ENCODE peak calls at places on chromosomes 4 and X, in seven cellular contexts. U is H4, K is ecto neural progenitor cell, F is iPS DF 19.7, G is iPS-NIHi11, L is stromal cell of bone marrow, B is EL. Z is an unnamed sample.

GRCh38 chrX:46953597-46953996 is 41.4 kb downstream of the JADE3 start:
- DNase-seq in U (no peak), K (peak), F (peak), G (peak), L (no peak), B (no peak), Z (no peak)

GRCh38 chr4:61202100-61202637 is 2.0 kb downstream of the ADGRL3 start:
- DNase-seq in U (no peak), K (peak), F (no peak), G (peak), L (no peak), B (peak), Z (no peak)

GRCh38 chr4:99148545-99148944 is 4.4 kb upstream of the ADH4 start:
- DNase-seq in U (no peak), K (no peak), F (no peak), G (no peak), L (no peak), B (no peak), Z (no peak)

GRCh38 chrX:103153661-103154060 is 60.7 kb upstream of the NXF3 start:
- DNase-seq in U (no peak), K (no peak), F (no peak), G (no peak), L (no peak), B (no peak), Z (no peak)

GRCh38 chr4:186132577-186133277 is 28.2 kb downstream of the FAM149A start:
- DNase-seq in U (peak), K (peak), F (no peak), G (peak), L (peak), B (peak), Z (no peak)

GRCh38 chr4:57080781-57081650 is 29.2 kb downstream of the IGFBP7 start:
- DNase-seq in U (peak), K (no peak), F (no peak), G (no peak), L (peak), B (peak), Z (peak)

GRCh38 chrX:42384956-42385355 is 393.0 kb downstream of the PPP1R2C start:
- DNase-seq in U (peak), K (no peak), F (no peak), G (no peak), L (no peak), B (no peak), Z (no peak)

GRCh38 chrX:39445336-39445735 is 644.1 kb downstream of the MID1IP1 start:
- DNase-seq in U (no peak), K (no peak), F (no peak), G (peak), L (no peak), B (no peak), Z (no peak)

GRCh38 chr4:90081432-90082195 is 45.6 kb upstream of the CCSER1 start:
- DNase-seq in U (no peak), K (no peak), F (no peak), G (no peak), L (no peak), B (no peak), Z (no peak)

GRCh38 chr4:152943673-152944072 is 7.5 kb downstream of the FHDC1 start:
- DNase-seq in U (no peak), K (no peak), F (no peak), G (no peak), L (no peak), B (peak), Z (peak)

GRCh38 chr4:105994061-105994460 is 98.8 kb downstream of the NPNT start:
- DNase-seq in U (no peak), K (no peak), F (no peak), G (no peak), L (no peak), B (no peak), Z (no peak)

GRCh38 chr4:97215426-97215825 is 927.9 kb downstream of the STPG2 start:
- DNase-seq in U (no peak), K (no peak), F (no peak), G (no peak), L (no peak), B (no peak), Z (no peak)

GRCh38 chr4:41364871-41365270 is 108.1 kb downstream of the UCHL1 start:
- DNase-seq in U (no peak), K (no peak), F (no peak), G (no peak), L (no peak), B (no peak), Z (no peak)

GRCh38 chr4:185219551-185220344 is 10.3 kb downstream of the SNX25 start:
- DNase-seq in U (peak), K (no peak), F (no peak), G (no peak), L (peak), B (peak), Z (peak)

GRCh38 chr4:106681381-106681921 is 312.9 kb upstream of the GIMD1 start:
- DNase-seq in U (no peak), K (no peak), F (no peak), G (no peak), L (no peak), B (no peak), Z (no peak)

GRCh38 chrX:774536-774935 is 143.9 kb downstream of the SHOX start:
- DNase-seq in U (no peak), K (no peak), F (no peak), G (no peak), L (no peak), B (no peak), Z (no peak)

GRCh38 chr4:113921089-113921842 is 58.2 kb downstream of the ARSJ start:
- DNase-seq in U (no peak), K (no peak), F (no peak), G (no peak), L (peak), B (peak), Z (no peak)

GRCh38 chr4:188372856-188373255 is 233.6 kb downstream of the TRIML1 start:
- DNase-seq in U (peak), K (no peak), F (no peak), G (no peak), L (peak), B (no peak), Z (no peak)

GRCh38 chr4:38704755-38705154 is 40.8 kb downstream of the KLF3 start:
- DNase-seq in U (no peak), K (no peak), F (no peak), G (no peak), L (no peak), B (no peak), Z (no peak)

GRCh38 chrX:136369377-136369776 is 68.6 kb downstream of the ADGRG4 start:
- DNase-seq in U (peak), K (no peak), F (no peak), G (no peak), L (no peak), B (no peak), Z (no peak)